ENCODE peak calls at places on chromosome 22, in nine cellular contexts. One of them, this sample, is unnamed.

GRCh38 chr22:50576070-50576469 is 2.2 kb downstream of the CPT1B start:
- DNase-seq in stimulated activated naive CD8-positive, alpha-beta T cell treated with anti-CD3 and anti-CD28 coated beads, Interleukin-15, Interleukin-2, amounts not matched to agents 100 U/mL and 50 U/mL, for 24 hours: no peak
- DNase-seq in kidney epithelial cell: peak; percentile 32
- DNase-seq in activated gamma-delta T cell treated with anti-CD3 and anti-CD28 coated beads, Interleukin-2, amount 50 U/mL, for 16 hours: no peak
- DNase-seq in ovary: no peak
- DNase-seq in kidney: no peak
- DNase-seq in pulmonary artery endothelial cell: peak; percentile 19
- DNase-seq in AG20443: no peak
- DNase-seq in hepatocyte: no peak
- DNase-seq in this sample: no peak

GRCh38 chr22:19419464-19420178 is 11.9 kb downstream of the HIRA start:
- DNase-seq in stimulated activated naive CD8-positive, alpha-beta T cell treated with anti-CD3 and anti-CD28 coated beads, Interleukin-15, Interleukin-2, amounts not matched to agents 100 U/mL and 50 U/mL, for 24 hours: peak; percentile 41
- DNase-seq in kidney epithelial cell: no peak
- DNase-seq in activated gamma-delta T cell treated with anti-CD3 and anti-CD28 coated beads, Interleukin-2, amount 50 U/mL, for 16 hours: no peak
- DNase-seq in ovary: no peak
- DNase-seq in kidney: no peak
- DNase-seq in pulmonary artery endothelial cell: no peak
- DNase-seq in AG20443: no peak
- DNase-seq in hepatocyte: no peak
- DNase-seq in this sample: no peak

GRCh38 chr22:46297151-46297819 is 615 bp downstream of the GTSE1 start:
- DNase-seq in stimulated activated naive CD8-positive, alpha-beta T cell treated with anti-CD3 and anti-CD28 coated beads, Interleukin-15, Interleukin-2, amounts not matched to agents 100 U/mL and 50 U/mL, for 24 hours: peak; percentile 33
- DNase-seq in kidney epithelial cell: no peak
- DNase-seq in activated gamma-delta T cell treated with anti-CD3 and anti-CD28 coated beads, Interleukin-2, amount 50 U/mL, for 16 hours: no peak
- DNase-seq in ovary: peak; percentile 51
- DNase-seq in kidney: no peak
- DNase-seq in pulmonary artery endothelial cell: no peak
- DNase-seq in AG20443: peak; percentile 52
- DNase-seq in hepatocyte: peak; percentile 47
- DNase-seq in this sample: no peak

GRCh38 chr22:44335903-44336803 is 23.4 kb upstream of the SHISAL1 start:
- DNase-seq in stimulated activated naive CD8-positive, alpha-beta T cell treated with anti-CD3 and anti-CD28 coated beads, Interleukin-15, Interleukin-2, amounts not matched to agents 100 U/mL and 50 U/mL, for 24 hours: peak; percentile 30
- DNase-seq in kidney epithelial cell: no peak
- DNase-seq in activated gamma-delta T cell treated with anti-CD3 and anti-CD28 coated beads, Interleukin-2, amount 50 U/mL, for 16 hours: no peak
- DNase-seq in ovary: no peak
- DNase-seq in kidney: no peak
- DNase-seq in pulmonary artery endothelial cell: no peak
- DNase-seq in AG20443: no peak
- DNase-seq in hepatocyte: no peak
- DNase-seq in this sample: no peak

GRCh38 chr22:49533886-49534285 is 293.8 kb downstream of the BRD1 start:
- DNase-seq in stimulated activated naive CD8-positive, alpha-beta T cell treated with anti-CD3 and anti-CD28 coated beads, Interleukin-15, Interleukin-2, amounts not matched to agents 100 U/mL and 50 U/mL, for 24 hours: no peak
- DNase-seq in kidney epithelial cell: no peak
- DNase-seq in activated gamma-delta T cell treated with anti-CD3 and anti-CD28 coated beads, Interleukin-2, amount 50 U/mL, for 16 hours: no peak
- DNase-seq in ovary: no peak
- DNase-seq in kidney: peak; percentile 58
- DNase-seq in pulmonary artery endothelial cell: no peak
- DNase-seq in AG20443: no peak
- DNase-seq in hepatocyte: no peak
- DNase-seq in this sample: no peak

GRCh38 chr22:17131686-17132085 is 10.5 kb upstream of the TMEM121B start:
- DNase-seq in stimulated activated naive CD8-positive, alpha-beta T cell treated with anti-CD3 and anti-CD28 coated beads, Interleukin-15, Interleukin-2, amounts not matched to agents 100 U/mL and 50 U/mL, for 24 hours: no peak
- DNase-seq in kidney epithelial cell: no peak
- DNase-seq in activated gamma-delta T cell treated with anti-CD3 and anti-CD28 coated beads, Interleukin-2, amount 50 U/mL, for 16 hours: no peak
- DNase-seq in ovary: no peak
- DNase-seq in kidney: no peak
- DNase-seq in pulmonary artery endothelial cell: no peak
- DNase-seq in AG20443: no peak
- DNase-seq in hepatocyte: no peak
- DNase-seq in this sample: no peak

GRCh38 chr22:29625090-29625825 is 21.8 kb downstream of the NF2 start:
- DNase-seq in stimulated activated naive CD8-positive, alpha-beta T cell treated with anti-CD3 and anti-CD28 coated beads, Interleukin-15, Interleukin-2, amounts not matched to agents 100 U/mL and 50 U/mL, for 24 hours: peak; percentile 33
- DNase-seq in kidney epithelial cell: peak; percentile 51
- DNase-seq in activated gamma-delta T cell treated with anti-CD3 and anti-CD28 coated beads, Interleukin-2, amount 50 U/mL, for 16 hours: peak; percentile 7
- DNase-seq in ovary: peak; percentile 39
- DNase-seq in kidney: no peak
- DNase-seq in pulmonary artery endothelial cell: peak; percentile 50
- DNase-seq in AG20443: peak; percentile 64
- DNase-seq in hepatocyte: peak; percentile 78
- DNase-seq in this sample: no peak

GRCh38 chr22:22364207-22364606 is 119.6 kb downstream of the VPREB1 start:
- DNase-seq in stimulated activated naive CD8-positive, alpha-beta T cell treated with anti-CD3 and anti-CD28 coated beads, Interleukin-15, Interleukin-2, amounts not matched to agents 100 U/mL and 50 U/mL, for 24 hours: no peak
- DNase-seq in kidney epithelial cell: no peak
- DNase-seq in activated gamma-delta T cell treated with anti-CD3 and anti-CD28 coated beads, Interleukin-2, amount 50 U/mL, for 16 hours: no peak
- DNase-seq in ovary: no peak
- DNase-seq in kidney: no peak
- DNase-seq in pulmonary artery endothelial cell: no peak
- DNase-seq in AG20443: no peak
- DNase-seq in hepatocyte: no peak
- DNase-seq in this sample: no peak

GRCh38 chr22:30887861-30888260 is 80.7 kb downstream of the MORC2 start:
- DNase-seq in stimulated activated naive CD8-positive, alpha-beta T cell treated with anti-CD3 and anti-CD28 coated beads, Interleukin-15, Interleukin-2, amounts not matched to agents 100 U/mL and 50 U/mL, for 24 hours: no peak
- DNase-seq in kidney epithelial cell: no peak
- DNase-seq in activated gamma-delta T cell treated with anti-CD3 and anti-CD28 coated beads, Interleukin-2, amount 50 U/mL, for 16 hours: no peak
- DNase-seq in ovary: peak; percentile 4
- DNase-seq in kidney: peak; percentile 33
- DNase-seq in pulmonary artery endothelial cell: no peak
- DNase-seq in AG20443: no peak
- DNase-seq in hepatocyte: no peak
- DNase-seq in this sample: no peak

GRCh38 chr22:43917523-43917922 is 6.1 kb upstream of the PNPLA3 start:
- DNase-seq in stimulated activated naive CD8-positive, alpha-beta T cell treated with anti-CD3 and anti-CD28 coated beads, Interleukin-15, Interleukin-2, amounts not matched to agents 100 U/mL and 50 U/mL, for 24 hours: no peak
- DNase-seq in kidney epithelial cell: no peak
- DNase-seq in activated gamma-delta T cell treated with anti-CD3 and anti-CD28 coated beads, Interleukin-2, amount 50 U/mL, for 16 hours: no peak
- DNase-seq in ovary: no peak
- DNase-seq in kidney: no peak
- DNase-seq in pulmonary artery endothelial cell: no peak
- DNase-seq in AG20443: no peak
- DNase-seq in hepatocyte: no peak
- DNase-seq in this sample: no peak

GRCh38 chr22:44382461-44383038 is 69.8 kb upstream of the SHISAL1 start:
- DNase-seq in stimulated activated naive CD8-positive, alpha-beta T cell treated with anti-CD3 and anti-CD28 coated beads, Interleukin-15, Interleukin-2, amounts not matched to agents 100 U/mL and 50 U/mL, for 24 hours: no peak
- DNase-seq in kidney epithelial cell: no peak
- DNase-seq in activated gamma-delta T cell treated with anti-CD3 and anti-CD28 coated beads, Interleukin-2, amount 50 U/mL, for 16 hours: no peak
- DNase-seq in ovary: no peak
- DNase-seq in kidney: peak; percentile 43
- DNase-seq in pulmonary artery endothelial cell: no peak
- DNase-seq in AG20443: no peak
- DNase-seq in hepatocyte: no peak
- DNase-seq in this sample: no peak

GRCh38 chr22:41914611-41915034 is 251 bp downstream of the SHISA8 start:
- DNase-seq in stimulated activated naive CD8-positive, alpha-beta T cell treated with anti-CD3 and anti-CD28 coated beads, Interleukin-15, Interleukin-2, amounts not matched to agents 100 U/mL and 50 U/mL, for 24 hours: no peak
- DNase-seq in kidney epithelial cell: no peak
- DNase-seq in activated gamma-delta T cell treated with anti-CD3 and anti-CD28 coated beads, Interleukin-2, amount 50 U/mL, for 16 hours: no peak
- DNase-seq in ovary: no peak
- DNase-seq in kidney: no peak
- DNase-seq in pulmonary artery endothelial cell: no peak
- DNase-seq in AG20443: no peak
- DNase-seq in hepatocyte: no peak
- DNase-seq in this sample: no peak

GRCh38 chr22:30250713-30251267 is 4.2 kb upstream of the LIF start:
- DNase-seq in stimulated activated naive CD8-positive, alpha-beta T cell treated with anti-CD3 and anti-CD28 coated beads, Interleukin-15, Interleukin-2, amounts not matched to agents 100 U/mL and 50 U/mL, for 24 hours: peak; percentile 72
- DNase-seq in kidney epithelial cell: peak; percentile 92
- DNase-seq in activated gamma-delta T cell treated with anti-CD3 and anti-CD28 coated beads, Interleukin-2, amount 50 U/mL, for 16 hours: no peak
- DNase-seq in ovary: no peak
- DNase-seq in kidney: peak; percentile 88
- DNase-seq in pulmonary artery endothelial cell: no peak
- DNase-seq in AG20443: peak; percentile 66
- DNase-seq in hepatocyte: peak; percentile 48
- DNase-seq in this sample: no peak

GRCh38 chr22:35947794-35948425 is 80.7 kb downstream of the RBFOX2 start:
- DNase-seq in stimulated activated naive CD8-positive, alpha-beta T cell treated with anti-CD3 and anti-CD28 coated beads, Interleukin-15, Interleukin-2, amounts not matched to agents 100 U/mL and 50 U/mL, for 24 hours: no peak
- DNase-seq in kidney epithelial cell: no peak
- DNase-seq in activated gamma-delta T cell treated with anti-CD3 and anti-CD28 coated beads, Interleukin-2, amount 50 U/mL, for 16 hours: no peak
- DNase-seq in ovary: no peak
- DNase-seq in kidney: no peak
- DNase-seq in pulmonary artery endothelial cell: no peak
- DNase-seq in AG20443: no peak
- DNase-seq in hepatocyte: no peak
- DNase-seq in this sample: no peak

GRCh38 chr22:48417143-48418070 is 1410.3 kb downstream of the BRD1 start:
- DNase-seq in stimulated activated naive CD8-positive, alpha-beta T cell treated with anti-CD3 and anti-CD28 coated beads, Interleukin-15, Interleukin-2, amounts not matched to agents 100 U/mL and 50 U/mL, for 24 hours: no peak
- DNase-seq in kidney epithelial cell: no peak
- DNase-seq in activated gamma-delta T cell treated with anti-CD3 and anti-CD28 coated beads, Interleukin-2, amount 50 U/mL, for 16 hours: no peak
- DNase-seq in ovary: no peak
- DNase-seq in kidney: peak; percentile 63
- DNase-seq in pulmonary artery endothelial cell: no peak
- DNase-seq in AG20443: no peak
- DNase-seq in hepatocyte: no peak
- DNase-seq in this sample: no peak

GRCh38 chr22:22773979-22774738 is 113.5 kb upstream of the IGLL5 start:
- DNase-seq in stimulated activated naive CD8-positive, alpha-beta T cell treated with anti-CD3 and anti-CD28 coated beads, Interleukin-15, Interleukin-2, amounts not matched to agents 100 U/mL and 50 U/mL, for 24 hours: no peak
- DNase-seq in kidney epithelial cell: no peak
- DNase-seq in activated gamma-delta T cell treated with anti-CD3 and anti-CD28 coated beads, Interleukin-2, amount 50 U/mL, for 16 hours: no peak
- DNase-seq in ovary: no peak
- DNase-seq in kidney: no peak
- DNase-seq in pulmonary artery endothelial cell: no peak
- DNase-seq in AG20443: no peak
- DNase-seq in hepatocyte: no peak
- DNase-seq in this sample: no peak

GRCh38 chr22:31036671-31037550 is 44.2 kb upstream of the SMTN start:
- DNase-seq in stimulated activated naive CD8-positive, alpha-beta T cell treated with anti-CD3 and anti-CD28 coated beads, Interleukin-15, Interleukin-2, amounts not matched to agents 100 U/mL and 50 U/mL, for 24 hours: no peak
- DNase-seq in kidney epithelial cell: no peak
- DNase-seq in activated gamma-delta T cell treated with anti-CD3 and anti-CD28 coated beads, Interleukin-2, amount 50 U/mL, for 16 hours: no peak
- DNase-seq in ovary: no peak
- DNase-seq in kidney: peak; percentile 69
- DNase-seq in pulmonary artery endothelial cell: no peak
- DNase-seq in AG20443: peak; percentile 80
- DNase-seq in hepatocyte: no peak
- DNase-seq in this sample: no peak

GRCh38 chr22:43185860-43186261 is 1.1 kb downstream of the TTLL12 start:
- DNase-seq in stimulated activated naive CD8-positive, alpha-beta T cell treated with anti-CD3 and anti-CD28 coated beads, Interleukin-15, Interleukin-2, amounts not matched to agents 100 U/mL and 50 U/mL, for 24 hours: no peak
- DNase-seq in kidney epithelial cell: no peak
- DNase-seq in activated gamma-delta T cell treated with anti-CD3 and anti-CD28 coated beads, Interleukin-2, amount 50 U/mL, for 16 hours: no peak
- DNase-seq in ovary: peak; percentile 74
- DNase-seq in kidney: peak; percentile 83
- DNase-seq in pulmonary artery endothelial cell: no peak
- DNase-seq in AG20443: peak; percentile 45
- DNase-seq in hepatocyte: peak; percentile 62
- DNase-seq in this sample: no peak

GRCh38 chr22:32317524-32317923 is 40.1 kb upstream of the RFPL3 start:
- DNase-seq in stimulated activated naive CD8-positive, alpha-beta T cell treated with anti-CD3 and anti-CD28 coated beads, Interleukin-15, Interleukin-2, amounts not matched to agents 100 U/mL and 50 U/mL, for 24 hours: no peak
- DNase-seq in kidney epithelial cell: no peak
- DNase-seq in activated gamma-delta T cell treated with anti-CD3 and anti-CD28 coated beads, Interleukin-2, amount 50 U/mL, for 16 hours: no peak
- DNase-seq in ovary: no peak
- DNase-seq in kidney: no peak
- DNase-seq in pulmonary artery endothelial cell: no peak
- DNase-seq in AG20443: no peak
- DNase-seq in hepatocyte: no peak
- DNase-seq in this sample: no peak

GRCh38 chr22:45151503-45151902 is 12.2 kb upstream of the NUP50 start:
- DNase-seq in stimulated activated naive CD8-positive, alpha-beta T cell treated with anti-CD3 and anti-CD28 coated beads, Interleukin-15, Interleukin-2, amounts not matched to agents 100 U/mL and 50 U/mL, for 24 hours: no peak
- DNase-seq in kidney epithelial cell: no peak
- DNase-seq in activated gamma-delta T cell treated with anti-CD3 and anti-CD28 coated beads, Interleukin-2, amount 50 U/mL, for 16 hours: no peak
- DNase-seq in ovary: no peak
- DNase-seq in kidney: no peak
- DNase-seq in pulmonary artery endothelial cell: no peak
- DNase-seq in AG20443: no peak
- DNase-seq in hepatocyte: no peak
- DNase-seq in this sample: no peak

GRCh38 chr22:23749747-23750373 is 1.1 kb downstream of the ZNF70 start:
- DNase-seq in stimulated activated naive CD8-positive, alpha-beta T cell treated with anti-CD3 and anti-CD28 coated beads, Interleukin-15, Interleukin-2, amounts not matched to agents 100 U/mL and 50 U/mL, for 24 hours: no peak
- DNase-seq in kidney epithelial cell: no peak
- DNase-seq in activated gamma-delta T cell treated with anti-CD3 and anti-CD28 coated beads, Interleukin-2, amount 50 U/mL, for 16 hours: no peak
- DNase-seq in ovary: no peak
- DNase-seq in kidney: no peak
- DNase-seq in pulmonary artery endothelial cell: no peak
- DNase-seq in AG20443: no peak
- DNase-seq in hepatocyte: no peak
- DNase-seq in this sample: no peak

GRCh38 chr22:28989484-28989883 is 72.1 kb downstream of the C22orf31 start:
- DNase-seq in stimulated activated naive CD8-positive, alpha-beta T cell treated with anti-CD3 and anti-CD28 coated beads, Interleukin-15, Interleukin-2, amounts not matched to agents 100 U/mL and 50 U/mL, for 24 hours: no peak
- DNase-seq in kidney epithelial cell: no peak
- DNase-seq in activated gamma-delta T cell treated with anti-CD3 and anti-CD28 coated beads, Interleukin-2, amount 50 U/mL, for 16 hours: no peak
- DNase-seq in ovary: no peak
- DNase-seq in kidney: peak; percentile 72
- DNase-seq in pulmonary artery endothelial cell: no peak
- DNase-seq in AG20443: no peak
- DNase-seq in hepatocyte: no peak
- DNase-seq in this sample: no peak